ENCODE peak calls at places on chromosomes 3 and 15, in four cellular contexts. Y is right cardiac atrium, R is heart right ventricle, T is Right ventricle myocardium inferior. J is an unnamed sample.

GRCh38 chr15:67892559-67893377 is 52.9 kb upstream of the RNU6-1 start:
- ATAC-seq in T (no peak), R (no peak), Y (no peak), J (no peak)

GRCh38 chr3:171023566-171023965 is 3.0 kb downstream of the SLC2A2 start:
- ATAC-seq in R (no peak), Y (no peak), T (no peak), J (no peak)

GRCh38 chr15:63349621-63350020 is 32.0 kb downstream of the CA12 start:
- ATAC-seq in Y (no peak), R (no peak), T (no peak), J (no peak)

GRCh38 chr3:16906679-16907078 is 21.9 kb downstream of the PLCL2 start:
- ATAC-seq in R (peak), T (no peak), Y (peak), J (no peak)

GRCh38 chr3:104385421-104385820 is 981.3 kb upstream of the ALCAM start:
- ATAC-seq in R (no peak), T (no peak), Y (no peak), J (no peak)

GRCh38 chr3:60207833-60208367 is 1043.4 kb downstream of the FHIT start:
- ATAC-seq in T (no peak), R (no peak), Y (no peak), J (no peak)

GRCh38 chr3:83953417-83954089 is 1005.2 kb upstream of the CADM2 start:
- ATAC-seq in R (peak), T (peak), Y (peak), J (no peak)

GRCh38 chr3:151550642-151551041 is 89.8 kb upstream of the IGSF10 start:
- ATAC-seq in T (peak), Y (peak), R (no peak), J (no peak)

GRCh38 chr3:152218604-152219003 is 50.1 kb upstream of the MBNL1 start:
- ATAC-seq in Y (no peak), T (no peak), R (no peak), J (no peak)

GRCh38 chr15:77031376-77032050 is 36.6 kb downstream of the PSTPIP1 start:
- ATAC-seq in T (no peak), Y (no peak), R (no peak), J (peak)

GRCh38 chr3:43473228-43473627 is 148.6 kb downstream of the ANO10 start:
- ATAC-seq in Y (no peak), T (no peak), R (no peak), J (no peak)

GRCh38 chr3:43259626-43260025 is 26.7 kb upstream of the SNRK start:
- ATAC-seq in Y (no peak), T (no peak), R (no peak), J (no peak)

GRCh38 chr3:65902304-65902793 is 136.4 kb downstream of the MAGI1 start:
- ATAC-seq in T (no peak), Y (no peak), R (no peak), J (no peak)

GRCh38 chr3:129556890-129557736 is 14.1 kb downstream of the H1-8 start:
- ATAC-seq in T (peak), Y (peak), R (peak), J (no peak)

GRCh38 chr3:72818092-72818721 is 30.0 kb downstream of the SHQ1 start:
- ATAC-seq in T (no peak), R (no peak), Y (no peak), J (no peak)

GRCh38 chr3:12644297-12644937 is 19.5 kb downstream of the RAF1 start:
- ATAC-seq in T (peak), R (no peak), Y (peak), J (no peak)

GRCh38 chr3:37216597-37217097 is 42.3 kb upstream of the LRRFIP2 start:
- ATAC-seq in R (no peak), Y (no peak), T (no peak), J (no peak)

GRCh38 chr3:36493051-36493450 is 112.7 kb downstream of the STAC start:
- ATAC-seq in Y (no peak), R (no peak), T (no peak), J (no peak)

GRCh38 chr3:150543128-150543527 is 3.2 kb downstream of the SERP1 start:
- ATAC-seq in R (no peak), T (no peak), Y (no peak), J (no peak)

GRCh38 chr3:108202834-108203233 is 19.4 kb downstream of the IFT57 start:
- ATAC-seq in Y (peak), T (no peak), R (no peak), J (no peak)